ENCODE peak calls at places on chromosomes 13 and 19, in four cellular contexts. L is K562, Z is HCT116, H is suprapubic skin. W is an unnamed sample.

GRCh38 chr13:21342699-21343442 is 116.2 kb downstream of the ZDHHC20 start:
- DNase-seq in H (no peak), Z (no peak), L (no peak), W (no peak)

GRCh38 chr13:44498969-44499368 is 77.2 kb downstream of the TSC22D1 start:
- DNase-seq in H (no peak), Z (no peak), L (no peak), W (no peak)

GRCh38 chr13:32029684-32030083 is 1.9 kb upstream of the FRY start:
- DNase-seq in H (no peak), Z (no peak), L (no peak), W (no peak)

GRCh38 chr13:88764103-88764502 is 1092.9 kb downstream of the SLITRK5 start:
- DNase-seq in Z (no peak), L (no peak), H (no peak), W (no peak)

GRCh38 chr13:36924001-36924400 is 4.0 kb upstream of the SMAD9 start:
- DNase-seq in Z (no peak), H (no peak), L (no peak), W (no peak)

GRCh38 chr13:31160857-31161582 is 684 bp downstream of the HSPH1 start:
- DNase-seq in L (peak; percentile 9), Z (no peak), H (no peak), W (no peak)

GRCh38 chr19:36775768-36776167 is 3.2 kb upstream of the ZNF850 start:
- DNase-seq in H (no peak), Z (no peak), L (no peak), W (no peak)

GRCh38 chr13:112651750-112652511 is 37.9 kb upstream of the ATP11A start:
- DNase-seq in Z (no peak), L (no peak), H (no peak), W (no peak)

GRCh38 chr13:63075126-63075525 is 1659.5 kb upstream of the PCDH20 start:
- DNase-seq in L (no peak), H (no peak), Z (no peak), W (no peak)

GRCh38 chr13:27634791-27635190 is 13.1 kb downstream of the POLR1D start:
- DNase-seq in Z (no peak), L (no peak), H (no peak), W (no peak)

DNA sequence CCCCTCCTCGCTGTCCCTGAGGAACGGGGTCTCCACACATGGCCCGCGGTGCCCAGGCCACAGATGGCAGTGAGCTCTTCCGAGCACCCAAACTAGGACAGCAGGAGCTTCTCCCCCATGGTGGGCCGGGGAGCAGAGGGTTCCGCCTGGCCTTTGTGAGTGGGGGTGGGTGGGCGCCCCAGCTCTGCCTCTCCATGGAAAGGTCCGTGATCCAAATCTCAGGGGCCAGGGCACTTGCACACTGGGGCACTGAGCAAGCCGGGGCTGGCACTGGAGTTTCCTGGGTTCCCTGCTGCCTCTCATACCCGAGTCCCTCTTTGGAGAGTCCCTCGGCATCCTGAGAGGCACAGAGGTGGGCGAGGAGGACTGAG is 2.2 kb upstream of the DIRAS1 start:
- DNase-seq in H (no peak), Z (no peak), L (no peak), W (no peak)
- H3K27ac ChIP-seq in H (no peak overlapping the region), Z (peak overlapping the region; percentile 53), L (peak overlapping the region; percentile 10), W (peak overlapping the region; percentile 45)

DNA sequence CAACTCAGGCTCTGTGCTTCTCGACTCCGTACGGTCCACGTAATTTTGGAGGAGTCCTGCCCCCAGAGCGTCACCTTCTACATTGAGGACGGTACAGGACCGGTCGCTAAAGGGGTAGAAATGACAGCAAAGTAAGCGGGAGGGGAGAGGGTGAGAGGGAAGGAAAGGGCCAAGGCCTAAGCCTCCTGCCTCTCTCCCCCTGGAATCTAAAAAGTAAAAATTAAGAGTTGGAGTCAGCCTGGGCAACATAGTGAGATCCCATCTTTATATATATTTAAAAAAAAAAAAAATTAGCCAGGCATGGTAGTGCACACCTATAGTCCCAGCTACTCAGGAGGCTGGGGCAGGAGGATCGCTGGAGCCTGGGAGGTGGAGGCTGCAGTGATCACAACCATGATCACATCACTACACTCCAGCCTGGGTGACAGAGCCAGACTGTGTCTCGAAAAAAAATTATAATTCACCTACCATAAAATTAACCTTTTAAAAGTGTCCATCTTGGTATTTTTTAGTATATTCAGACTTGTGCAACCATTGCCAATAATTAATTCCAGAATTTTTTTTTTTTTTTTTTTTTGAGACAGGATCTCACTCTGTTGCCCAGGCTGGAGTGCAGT is 12.6 kb downstream of the SLC1A5 start:
- DNase-seq in H (no peak), Z (no peak), L (no peak), W (no peak)
- TF ChIP-seq POLR2AphosphoS5 in H (no peak), Z (no peak), L (no peak), W (no peak)

DNA sequence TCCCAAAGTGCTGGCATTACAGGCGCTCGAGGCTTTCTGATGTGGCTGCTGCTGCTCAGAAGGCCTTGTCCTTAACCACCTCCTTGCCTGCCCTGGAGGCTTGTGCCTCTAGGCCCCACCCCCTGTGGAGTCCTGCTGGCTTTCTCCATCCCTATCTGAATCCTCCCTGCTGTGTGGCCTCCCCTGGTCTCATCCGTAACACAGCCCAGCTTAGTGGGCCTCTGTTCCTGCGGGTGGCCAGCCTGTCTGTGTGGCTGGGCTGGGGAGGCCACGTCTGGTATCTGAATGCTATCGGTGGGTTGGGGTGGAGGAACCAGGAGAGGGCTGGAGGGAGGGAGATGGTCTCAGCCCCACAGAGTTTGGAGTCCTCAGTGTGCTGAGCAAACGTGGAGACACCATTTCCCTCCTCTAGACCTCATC is 4.7 kb downstream of the RPL28 start:
- DNase-seq in Z (no peak), L (no peak), H (no peak), W (no peak)
- TF ChIP-seq POLR2A in Z (no peak), L (peak; percentile 21), H (no peak), W (no peak)

GRCh38 chr19:40982594-40983101 is 8.4 kb upstream of the CYP2B6 start:
- DNase-seq in Z (no peak), L (no peak), H (no peak), W (no peak)
- H3K27ac ChIP-seq in Z (no peak overlapping the region), L (no peak overlapping the region), H (no peak overlapping the region), W (no peak overlapping the region)

GRCh38 chr19:38701455-38702063 is 42.7 kb downstream of the CAPN12 start:
- DNase-seq in H (no peak), L (no peak), Z (no peak), W (no peak)
- TF ChIP-seq POLR2AphosphoS5 in H (no peak), L (no peak), Z (no peak), W (no peak)

GRCh38 chr19:48877900-48878218 is 5.6 kb downstream of the PPP1R15A start:
- DNase-seq in L (peak; percentile 9), H (no peak), Z (no peak), W (no peak)
- TF ChIP-seq POLR2A in L (no peak), H (no peak), Z (no peak), W (no peak)

DNA sequence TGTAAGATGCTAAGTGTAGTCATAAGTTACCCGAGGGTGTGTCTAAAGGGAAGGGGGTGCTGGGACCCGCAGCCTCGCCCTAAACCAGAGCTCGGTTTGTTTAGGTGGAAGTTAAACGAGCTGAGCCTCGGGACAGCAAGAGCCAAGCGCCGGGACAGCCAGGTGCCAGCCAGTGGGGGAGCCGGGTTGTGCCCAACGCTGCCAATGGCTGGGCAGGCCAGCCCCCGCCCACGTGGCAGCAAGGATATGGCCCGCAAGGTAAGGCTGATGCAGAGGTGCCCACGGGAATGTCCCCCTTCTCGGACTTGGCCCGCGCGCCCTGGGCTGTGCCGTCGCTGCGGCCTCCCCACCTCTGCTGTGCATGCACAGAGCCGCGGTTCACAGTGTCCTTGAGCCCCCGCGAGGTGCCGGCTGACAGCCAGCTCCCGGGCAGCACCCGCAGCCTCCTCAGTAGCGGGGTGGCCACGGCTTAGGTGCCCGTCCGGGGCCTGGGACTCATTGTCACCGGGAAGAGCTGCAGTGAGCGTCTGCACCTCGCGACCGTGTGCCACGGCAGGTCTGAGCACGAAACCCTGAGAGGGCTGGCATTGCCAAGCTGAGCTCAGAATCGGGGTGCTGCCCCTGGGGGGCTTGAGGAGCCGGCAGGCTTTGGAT is 9.3 kb upstream of the RPS15 start:
- DNase-seq in H (no peak), Z (no peak), L (no peak), W (no peak)
- H3K27ac ChIP-seq in H (no peak overlapping the region), Z (no peak overlapping the region), L (no peak overlapping the region), W (no peak overlapping the region)

GRCh38 chr13:24875566-24875965 is 111.6 kb downstream of the RNF17 start:
- DNase-seq in Z (no peak), H (no peak), L (no peak), W (no peak)

GRCh38 chr13:24882665-24883064 is 118.7 kb downstream of the RNF17 start:
- DNase-seq in L (no peak), H (no peak), Z (no peak), W (no peak)

GRCh38 chr13:24877531-24877930 is 113.6 kb downstream of the RNF17 start:
- DNase-seq in Z (no peak), H (no peak), L (no peak), W (no peak)

GRCh38 chr13:24878340-24878739 is 114.4 kb downstream of the RNF17 start:
- DNase-seq in L (no peak), Z (no peak), H (no peak), W (no peak)
- TF ChIP-seq POLR2AphosphoS5 in L (no peak), Z (no peak), H (no peak), W (no peak)

GRCh38 chr19:41940443-41941409 is 12.5 kb upstream of the ERFL start:
- DNase-seq in Z (no peak), H (no peak), L (peak; percentile 35), W (no peak)

GRCh38 chr19:41945135-41945766 is 13.9 kb downstream of the RABAC1 start:
- DNase-seq in L (no peak), H (no peak), Z (no peak), W (no peak)

GRCh38 chr19:41941410-41942202 is 13.4 kb upstream of the ERFL start:
- DNase-seq in L (no peak), H (no peak), Z (no peak), W (no peak)

GRCh38 chr19:41939861-41940442 is 11.7 kb upstream of the ERFL start:
- DNase-seq in L (peak; percentile 91), H (no peak), Z (no peak), W (no peak)

GRCh38 chr19:41944336-41944735 is 14.8 kb downstream of the RABAC1 start:
- DNase-seq in L (no peak), Z (no peak), H (no peak), W (no peak)
- TF ChIP-seq POLR2A in L (no peak), Z (no peak), H (no peak), W (no peak)

GRCh38 chr19:41671481-41671880 is 16.6 kb downstream of the CEACAM7 start:
- DNase-seq in L (no peak), H (no peak), Z (no peak), W (no peak)
- H3K27ac ChIP-seq in L (no peak overlapping the region), H (no peak overlapping the region), Z (no peak overlapping the region), W (no peak overlapping the region)